ENCODE peak calls at places on chromosomes 16 and 17, in four cellular contexts. One of them, this sample, is unnamed.
A peak's percentile ranks its signal among the peaks of the same experiment; 100 is the strongest.

GRCh38 chr17:35898283-35899070 is 18.3 kb upstream of the CCL5 start:
- DNase-seq in esophagus squamous epithelium: no peak
- DNase-seq in gastrocnemius medialis: no peak
- DNase-seq in neural progenitor cell: no peak
- DNase-seq in this sample: no peak

GRCh38 chr17:9002610-9003354 is 18.5 kb upstream of the NTN1 start:
- DNase-seq in esophagus squamous epithelium: no peak
- DNase-seq in gastrocnemius medialis: no peak
- DNase-seq in neural progenitor cell: peak; percentile 82
- DNase-seq in this sample: no peak

GRCh38 chr17:10987786-10988185 is 149.9 kb upstream of the PIRT start:
- DNase-seq in esophagus squamous epithelium: no peak
- DNase-seq in gastrocnemius medialis: no peak
- DNase-seq in neural progenitor cell: no peak
- DNase-seq in this sample: no peak

GRCh38 chr17:42548993-42549755 is 3.5 kb upstream of the HSD17B1 start:
- DNase-seq in esophagus squamous epithelium: no peak
- DNase-seq in gastrocnemius medialis: no peak
- DNase-seq in neural progenitor cell: no peak
- DNase-seq in this sample: no peak

GRCh38 chr17:77227461-77228223 is 86.9 kb downstream of the SEC14L1 start:
- DNase-seq in esophagus squamous epithelium: no peak
- DNase-seq in gastrocnemius medialis: no peak
- DNase-seq in neural progenitor cell: no peak
- DNase-seq in this sample: no peak

GRCh38 chr16:13441675-13442074 is 478.3 kb upstream of the ERCC4 start:
- DNase-seq in esophagus squamous epithelium: no peak
- DNase-seq in gastrocnemius medialis: no peak
- DNase-seq in neural progenitor cell: no peak
- DNase-seq in this sample: no peak

GRCh38 chr17:77326636-77327035 is 185.9 kb downstream of the SEC14L1 start:
- DNase-seq in esophagus squamous epithelium: no peak
- DNase-seq in gastrocnemius medialis: no peak
- DNase-seq in neural progenitor cell: no peak
- DNase-seq in this sample: no peak

GRCh38 chr17:67128700-67129099 is 84.3 kb downstream of the CACNG1 start:
- DNase-seq in esophagus squamous epithelium: no peak
- DNase-seq in gastrocnemius medialis: no peak
- DNase-seq in neural progenitor cell: no peak
- DNase-seq in this sample: no peak

GRCh38 chr17:72826602-72827001 is 265.9 kb downstream of the SLC39A11 start:
- DNase-seq in esophagus squamous epithelium: no peak
- DNase-seq in gastrocnemius medialis: no peak
- DNase-seq in neural progenitor cell: no peak
- DNase-seq in this sample: no peak

GRCh38 chr16:89893642-89894548 is 20.5 kb downstream of the TCF25 start:
- DNase-seq in esophagus squamous epithelium: no peak
- DNase-seq in gastrocnemius medialis: no peak
- DNase-seq in neural progenitor cell: no peak
- DNase-seq in this sample: no peak

GRCh38 chr16:89890200-89890599 is 16.8 kb downstream of the TCF25 start:
- DNase-seq in esophagus squamous epithelium: no peak
- DNase-seq in gastrocnemius medialis: no peak
- DNase-seq in neural progenitor cell: no peak
- DNase-seq in this sample: no peak

GRCh38 chr16:89890886-89891657 is 17.7 kb downstream of the TCF25 start:
- DNase-seq in esophagus squamous epithelium: no peak
- DNase-seq in gastrocnemius medialis: no peak
- DNase-seq in neural progenitor cell: no peak
- DNase-seq in this sample: no peak

GRCh38 chr16:89892055-89892630 is 18.8 kb downstream of the TCF25 start:
- DNase-seq in esophagus squamous epithelium: no peak
- DNase-seq in gastrocnemius medialis: no peak
- DNase-seq in neural progenitor cell: no peak
- DNase-seq in this sample: no peak

DNA sequence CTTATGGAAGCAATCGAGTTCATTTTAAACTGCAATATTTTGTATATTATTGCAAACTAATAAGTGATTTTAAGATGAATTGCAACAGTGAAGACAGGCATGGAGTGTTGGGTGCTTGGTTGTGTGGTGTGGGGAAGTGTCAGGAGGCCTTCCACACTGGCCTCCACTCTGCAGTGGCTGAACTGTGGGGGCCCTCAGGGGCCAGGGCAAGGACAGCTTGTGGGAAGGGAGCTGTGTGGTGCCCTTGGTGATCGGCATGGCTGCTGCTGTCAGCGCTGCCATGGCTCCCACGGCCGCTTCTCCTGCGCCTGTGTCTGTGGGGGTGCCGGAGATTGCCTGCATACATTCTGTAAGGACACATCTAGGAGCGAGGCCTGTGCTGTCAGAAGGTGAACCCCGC is 19.2 kb downstream of the TCF25 start:
- DNase-seq in esophagus squamous epithelium: no peak
- DNase-seq in gastrocnemius medialis: no peak
- DNase-seq in neural progenitor cell: no peak
- DNase-seq in this sample: no peak
- H3K27ac ChIP-seq in esophagus squamous epithelium: no peak overlapping the region
- H3K27ac ChIP-seq in gastrocnemius medialis: no peak overlapping the region
- H3K27ac ChIP-seq in neural progenitor cell: no peak overlapping the region
- H3K27ac ChIP-seq in this sample: no peak overlapping the region

GRCh38 chr17:74920679-74921044 is 2.4 kb downstream of the USH1G start:
- DNase-seq in esophagus squamous epithelium: no peak
- DNase-seq in gastrocnemius medialis: no peak
- DNase-seq in neural progenitor cell: no peak
- DNase-seq in this sample: no peak
- H3K4me3 ChIP-seq in esophagus squamous epithelium: no peak overlapping the region
- H3K4me3 ChIP-seq in gastrocnemius medialis: no peak overlapping the region
- H3K4me3 ChIP-seq in neural progenitor cell: no peak overlapping the region
- H3K4me3 ChIP-seq in this sample: no peak overlapping the region

GRCh38 chr16:17375388-17376304 is 95.1 kb downstream of the XYLT1 start:
- DNase-seq in esophagus squamous epithelium: no peak
- DNase-seq in gastrocnemius medialis: no peak
- DNase-seq in neural progenitor cell: no peak
- DNase-seq in this sample: no peak

GRCh38 chr16:17374668-17375255 is 96.0 kb downstream of the XYLT1 start:
- DNase-seq in esophagus squamous epithelium: no peak
- DNase-seq in gastrocnemius medialis: no peak
- DNase-seq in neural progenitor cell: no peak
- DNase-seq in this sample: no peak

GRCh38 chr16:17371014-17371296 is 99.8 kb downstream of the XYLT1 start:
- DNase-seq in esophagus squamous epithelium: no peak
- DNase-seq in gastrocnemius medialis: no peak
- DNase-seq in neural progenitor cell: no peak
- DNase-seq in this sample: no peak

GRCh38 chr16:17372383-17372782 is 98.4 kb downstream of the XYLT1 start:
- DNase-seq in esophagus squamous epithelium: no peak
- DNase-seq in gastrocnemius medialis: no peak
- DNase-seq in neural progenitor cell: no peak
- DNase-seq in this sample: no peak

DNA sequence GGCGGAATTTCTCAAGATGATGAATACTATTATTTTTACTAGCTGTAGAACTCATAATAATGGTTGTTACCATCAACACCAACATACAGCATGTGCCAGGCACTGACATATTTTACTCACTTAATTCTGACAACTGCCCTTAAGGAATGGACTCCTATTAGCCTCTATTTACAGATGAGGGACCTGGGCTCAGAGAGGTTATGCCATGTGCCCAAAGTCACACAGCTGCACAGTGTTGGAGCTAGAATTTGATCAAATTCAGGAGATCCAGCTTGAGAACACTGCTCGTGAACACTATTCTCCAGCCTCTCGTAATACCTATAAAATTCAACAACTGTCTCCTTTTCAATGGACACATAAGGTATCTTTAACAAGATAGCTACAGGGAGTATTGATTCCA is 97.2 kb downstream of the XYLT1 start:
- DNase-seq in esophagus squamous epithelium: no peak
- DNase-seq in gastrocnemius medialis: no peak
- DNase-seq in neural progenitor cell: no peak
- DNase-seq in this sample: no peak
- H3K27ac ChIP-seq in esophagus squamous epithelium: no peak overlapping the region
- H3K27ac ChIP-seq in gastrocnemius medialis: no peak overlapping the region
- H3K27ac ChIP-seq in neural progenitor cell: no peak overlapping the region
- H3K27ac ChIP-seq in this sample: no peak overlapping the region

GRCh38 chr17:81440511-81441244 is 45.4 kb downstream of the BAHCC1 start:
- DNase-seq in esophagus squamous epithelium: no peak
- DNase-seq in gastrocnemius medialis: no peak
- DNase-seq in neural progenitor cell: peak; percentile 80
- DNase-seq in this sample: no peak
- H3K4me3 ChIP-seq in esophagus squamous epithelium: no peak overlapping the region
- H3K4me3 ChIP-seq in gastrocnemius medialis: no peak overlapping the region
- H3K4me3 ChIP-seq in neural progenitor cell: no peak overlapping the region
- H3K4me3 ChIP-seq in this sample: no peak overlapping the region

DNA sequence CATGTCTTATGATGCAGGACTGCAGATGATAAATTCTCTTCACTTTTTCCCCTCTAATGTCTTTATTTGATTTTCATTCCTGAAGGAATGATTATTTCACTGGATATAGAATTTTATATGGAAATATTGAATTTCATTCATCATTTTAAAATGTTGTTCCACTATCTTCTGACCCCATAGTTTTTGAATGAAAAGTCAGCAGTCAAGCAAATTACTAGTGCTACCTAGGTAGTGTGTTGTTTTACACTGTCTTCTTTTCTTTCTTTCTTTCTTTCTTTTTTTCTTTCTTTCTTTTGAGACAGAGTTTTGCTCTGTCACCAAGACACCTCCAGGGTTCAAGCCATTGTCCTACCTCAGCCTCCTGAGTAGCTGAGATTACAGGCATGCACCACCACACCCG is 76.9 kb downstream of the WSB1 start:
- DNase-seq in esophagus squamous epithelium: no peak
- DNase-seq in gastrocnemius medialis: no peak
- DNase-seq in neural progenitor cell: no peak
- DNase-seq in this sample: no peak
- H3K27ac ChIP-seq in esophagus squamous epithelium: no peak overlapping the region
- H3K27ac ChIP-seq in gastrocnemius medialis: no peak overlapping the region
- H3K27ac ChIP-seq in neural progenitor cell: no peak overlapping the region
- H3K27ac ChIP-seq in this sample: no peak overlapping the region

This sample was measured in SK-N-MC.